ENCODE peak calls at places on chromosomes 16 and 17, in six cellular contexts. K is mesenchymal stem cell, A is H1, Q is mesendoderm, G is IMR-90, X is neuronal stem cell. E is an unnamed sample.

GRCh38 chr17:38451840-38452529 is 23.7 kb downstream of the ARHGAP23 start:
- DNase-seq in K (peak; percentile 94), A (no peak), Q (peak; percentile 97), G (peak; percentile 94), X (no peak), E (no peak)

GRCh38 chr17:80969030-80969673 is 22.5 kb upstream of the CHMP6 start:
- DNase-seq in K (no peak), A (no peak), Q (no peak), G (no peak), X (no peak), E (no peak)

GRCh38 chr17:15971882-15972281 is 27.0 kb downstream of the ADORA2B start:
- DNase-seq in K (no peak), A (no peak), Q (peak; percentile 51), G (no peak), X (no peak), E (peak; percentile 46)

GRCh38 chr17:33970271-33970670 is 284.8 kb upstream of the CCL2 start:
- DNase-seq in K (no peak), A (no peak), Q (no peak), G (no peak), X (no peak), E (no peak)

GRCh38 chr17:57442914-57443571 is 186.7 kb downstream of the MSI2 start:
- DNase-seq in K (peak; percentile 22), A (no peak), Q (no peak), G (no peak), X (no peak), E (no peak)

GRCh38 chr16:12228607-12229499 is 252.3 kb downstream of the SNX29 start:
- DNase-seq in K (peak; percentile 65), A (peak; percentile 80), Q (peak; percentile 91), G (peak; percentile 71), X (peak; percentile 48), E (peak; percentile 98)

GRCh38 chr17:15398291-15398690 is 56.9 kb upstream of the TEKT3 start:
- DNase-seq in K (peak; percentile 61), A (no peak), Q (peak; percentile 78), G (peak; percentile 50), X (no peak), E (no peak)

GRCh38 chr16:997440-998051 is 16.0 kb downstream of the SOX8 start:
- DNase-seq in K (peak; percentile 40), A (no peak), Q (peak; percentile 88), G (peak; percentile 41), X (no peak), E (no peak)

GRCh38 chr17:7864995-7865650 is 7.3 kb downstream of the CYB5D1 start:
- DNase-seq in K (no peak), A (no peak), Q (no peak), G (no peak), X (no peak), E (no peak)

GRCh38 chr17:35028531-35029262 is 34.8 kb downstream of the RFFL start:
- DNase-seq in K (no peak), A (no peak), Q (no peak), G (peak; percentile 24), X (no peak), E (no peak)

GRCh38 chr17:62164712-62165377 is 99.8 kb upstream of the MED13 start:
- DNase-seq in K (no peak), A (no peak), Q (no peak), G (no peak), X (no peak), E (peak; percentile 24)

GRCh38 chr17:11144358-11145233 is 96.4 kb upstream of the SHISA6 start:
- DNase-seq in K (no peak), A (peak; percentile 49), Q (peak; percentile 70), G (no peak), X (peak; percentile 39), E (peak; percentile 69)

GRCh38 chr16:30430428-30430970 is 669 bp upstream of the DCTPP1 start:
- DNase-seq in K (no peak), A (no peak), Q (no peak), G (no peak), X (no peak), E (no peak)

GRCh38 chr16:71214771-71215381 is 15.6 kb downstream of the HYDIN start:
- DNase-seq in K (no peak), A (no peak), Q (peak; percentile 20), G (no peak), X (no peak), E (peak; percentile 14)

GRCh38 chr16:19785512-19786130 is 67.5 kb downstream of the IQCK start:
- DNase-seq in K (no peak), A (no peak), Q (no peak), G (no peak), X (no peak), E (no peak)

GRCh38 chr17:732788-733720 is 658 bp downstream of the TLCD3A start:
- DNase-seq in K (peak; percentile 56), A (peak; percentile 69), Q (peak; percentile 54), G (peak; percentile 37), X (no peak), E (no peak)

GRCh38 chr16:11757671-11758545 is 15.3 kb upstream of the TXNDC11 start:
- DNase-seq in K (peak; percentile 60), A (peak; percentile 19), Q (no peak), G (peak; percentile 70), X (no peak), E (peak; percentile 17)

GRCh38 chr16:89190150-89190958 is 10.0 kb downstream of the SLC22A31 start:
- DNase-seq in K (no peak), A (peak; percentile 48), Q (no peak), G (no peak), X (no peak), E (no peak)

GRCh38 chr16:52515068-52515671 is 31.8 kb downstream of the TOX3 start:
- DNase-seq in K (no peak), A (no peak), Q (no peak), G (no peak), X (no peak), E (no peak)

GRCh38 chr16:51553314-51553713 is 402.2 kb upstream of the SALL1 start:
- DNase-seq in K (no peak), A (no peak), Q (no peak), G (no peak), X (no peak), E (no peak)

GRCh38 chr16:50201784-50202183 is 48.7 kb downstream of the TENT4B start:
- DNase-seq in K (peak; percentile 42), A (no peak), Q (no peak), G (no peak), X (no peak), E (no peak)

GRCh38 chr16:3187798-3188674 is at the start of gene OR1F1:
- DNase-seq in K (peak; percentile 72), A (peak; percentile 83), Q (peak; percentile 88), G (peak; percentile 80), X (no peak), E (peak; percentile 44)

GRCh38 chr17:81514735-81515529 is 2.3 kb upstream of the ACTG1 start:
- DNase-seq in K (peak; percentile 82), A (peak; percentile 88), Q (peak; percentile 88), G (peak; percentile 82), X (peak; percentile 62), E (peak; percentile 81)

GRCh38 chr16:87931504-87931903 is 4.8 kb downstream of the CA5A start:
- DNase-seq in K (peak; percentile 29), A (no peak), Q (no peak), G (no peak), X (no peak), E (no peak)

GRCh38 chr17:64723781-64724180 is 61.7 kb upstream of the SMURF2 start:
- DNase-seq in K (no peak), A (no peak), Q (no peak), G (peak; percentile 20), X (no peak), E (no peak)

GRCh38 chr17:40284085-40284713 is 3.5 kb upstream of the CDC6 start:
- DNase-seq in K (peak; percentile 85), A (no peak), Q (peak; percentile 56), G (peak; percentile 83), X (no peak), E (peak; percentile 88)

GRCh38 chr17:19502517-19502916 is 31.1 kb upstream of the SLC47A1 start:
- DNase-seq in K (no peak), A (no peak), Q (no peak), G (no peak), X (no peak), E (no peak)

GRCh38 chr17:10266477-10266876 is 68.1 kb upstream of the GAS7 start:
- DNase-seq in K (no peak), A (no peak), Q (no peak), G (no peak), X (no peak), E (no peak)

GRCh38 chr17:38628441-38628840 is 22.7 kb upstream of the SRCIN1 start:
- DNase-seq in K (peak; percentile 16), A (no peak), Q (peak; percentile 79), G (peak; percentile 6), X (no peak), E (no peak)

GRCh38 chr16:81615411-81615810 is 163.7 kb upstream of the PLCG2 start:
- DNase-seq in K (no peak), A (no peak), Q (no peak), G (no peak), X (no peak), E (no peak)
- H3K23ac ChIP-seq in K (no peak overlapping the region), A (peak overlapping the region; percentile 40), Q (no peak overlapping the region), G (no peak overlapping the region), X (no peak overlapping the region), E (no peak overlapping the region)

GRCh38 chr17:2511462-2512369 is at the start of gene METTL16:
- DNase-seq in K (peak; percentile 99), A (peak; percentile 95), Q (peak; percentile 100), G (peak; percentile 99), X (peak; percentile 97), E (peak; percentile 99)
- H3K18ac ChIP-seq in K (peak within 1 kb of the TSS; percentile 94), A (peak within 1 kb of the TSS; percentile 72), Q (peak within 1 kb of the TSS; percentile 72), G (peak within 1 kb of the TSS; percentile 51), X (peak within 1 kb of the TSS; percentile 79), E (peak within 1 kb of the TSS; percentile 78)

DNA sequence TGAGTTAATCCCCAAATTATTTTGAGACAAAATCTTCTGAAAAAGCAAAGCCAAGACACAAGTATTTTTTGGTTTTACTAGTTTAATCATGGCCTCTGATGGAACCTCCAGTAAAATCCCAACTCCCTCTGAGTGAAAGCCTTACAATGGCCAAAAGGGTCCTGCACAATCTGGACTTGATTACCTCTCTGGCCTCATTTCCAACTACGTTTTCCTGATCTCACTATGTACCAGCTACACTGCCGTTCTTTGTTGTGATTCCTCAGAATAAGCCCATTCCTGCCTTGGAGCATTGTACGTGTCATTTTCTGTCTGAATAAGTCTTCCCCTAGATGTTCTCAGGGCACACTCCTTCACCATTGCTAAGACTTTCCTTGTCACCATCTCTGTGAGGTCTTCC is 37.3 kb downstream of the SPOP start:
- DNase-seq in K (no peak), A (no peak), Q (no peak), G (no peak), X (no peak), E (no peak)
- H3K23ac ChIP-seq in K (no peak overlapping the region), A (no peak overlapping the region), Q (no peak overlapping the region), G (no peak overlapping the region), X (no peak overlapping the region), E (no peak overlapping the region)

DNA sequence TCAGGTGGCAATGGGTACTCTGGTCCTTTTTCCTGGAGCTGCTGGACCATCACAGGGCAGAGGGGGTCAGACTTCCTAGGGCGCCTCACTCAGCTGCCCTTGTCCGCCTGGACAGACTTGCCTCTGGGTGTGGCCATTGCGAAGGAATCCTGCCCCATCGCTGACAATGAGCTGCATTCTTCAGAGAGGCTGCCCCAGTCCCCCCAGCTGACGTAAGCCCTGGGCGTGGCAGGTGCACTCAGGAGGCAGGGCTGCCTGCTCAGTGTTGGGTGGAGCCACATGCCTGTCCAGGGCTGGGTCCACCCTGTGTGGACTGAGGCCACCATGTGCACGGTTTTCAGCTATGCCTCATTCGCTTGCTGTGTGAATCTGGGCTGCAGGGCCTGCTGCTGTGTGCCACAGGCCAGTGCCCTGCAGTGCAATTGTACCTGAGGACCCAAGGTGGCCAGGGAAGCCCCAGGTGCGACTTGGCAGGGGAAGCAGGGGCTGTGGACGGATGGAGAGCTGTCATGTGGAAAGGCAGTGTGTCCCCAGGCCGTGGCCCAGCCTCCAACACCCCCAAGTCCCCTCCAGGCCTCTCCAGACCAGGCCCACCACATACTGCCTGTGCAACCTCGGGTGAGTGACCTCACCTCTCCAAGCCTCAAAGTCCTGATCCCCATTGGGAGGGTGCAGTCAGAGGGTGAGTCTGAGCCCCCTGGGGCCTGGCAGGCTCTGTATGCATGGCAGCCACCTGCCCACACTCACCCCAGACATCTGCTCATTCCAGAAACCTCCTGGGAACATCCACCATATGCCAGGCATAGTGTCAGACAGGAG is 14.0 kb upstream of the MPRIP start:
- DNase-seq in K (peak; percentile 48), A (peak; percentile 66), Q (peak; percentile 93), G (peak; percentile 35), X (peak; percentile 41), E (peak; percentile 100)
- H3K18ac ChIP-seq in K (no peak overlapping the region), A (peak overlapping the region; percentile 80), Q (no peak overlapping the region), G (no peak overlapping the region), X (peak overlapping the region; percentile 91), E (peak overlapping the region; percentile 4)